ENCODE peak calls at places on chromosomes 1 and 21, in five cellular contexts. F is effector CD4-positive, alpha-beta T cell; O is activated naive CD4-positive, alpha-beta T cell treated with anti-CD3 and anti-CD28 coated beads, Interleukin-2, amount 50 U/mL, for 16 hours; P is naive thymus-derived CD4-positive, alpha-beta T cell; H is left colon. J is an unnamed sample.

GRCh38 chr1:168110896-168111545 is 25.7 kb downstream of the GPR161 start:
- DNase-seq in F (no peak), O (no peak), P (no peak), H (no peak), J (no peak)

GRCh38 chr1:12387641-12388040 is 157.8 kb downstream of the VPS13D start:
- DNase-seq in F (no peak), O (no peak), P (no peak), H (no peak), J (no peak)

GRCh38 chr1:40044065-40044575 is 3.6 kb downstream of the CAP1 start:
- DNase-seq in F (no peak), O (no peak), P (no peak), H (no peak), J (no peak)

GRCh38 chr1:171263915-171264314 is 15.6 kb downstream of the FMO1 start:
- DNase-seq in F (no peak), O (no peak), P (no peak), H (no peak), J (no peak)

GRCh38 chr1:67058242-67058641 is 4.3 kb upstream of the SLC35D1 start:
- DNase-seq in F (no peak), O (no peak), P (no peak), H (no peak), J (no peak)

GRCh38 chr1:67614511-67614934 is 70.5 kb upstream of the GADD45A start:
- DNase-seq in F (no peak), O (no peak), P (no peak), H (no peak), J (no peak)

GRCh38 chr1:15975358-15975804 is 520 bp downstream of the ZBTB17 start:
- DNase-seq in F (peak), O (peak), P (peak), H (peak), J (peak)

GRCh38 chr21:33700491-33700890 is 58.2 kb downstream of the ITSN1 start:
- DNase-seq in F (no peak), O (no peak), P (no peak), H (no peak), J (no peak)

GRCh38 chr1:226697151-226697575 is 41.9 kb downstream of the ITPKB start:
- DNase-seq in F (no peak), O (no peak), P (peak), H (no peak), J (no peak)